ENCODE peak calls at places on chromosomes 7 and 10, in four cellular contexts. One of them, this sample, is unnamed.

GRCh38 chr7:35513828-35514227 is 181.1 kb downstream of the HERPUD2 start:
- DNase-seq in GM12878: no peak
- DNase-seq in HepG2: no peak
- DNase-seq in K562: no peak
- DNase-seq in this sample: no peak

GRCh38 chr7:98049034-98049433 is 57.6 kb upstream of the LMTK2 start:
- DNase-seq in GM12878: no peak
- DNase-seq in HepG2: no peak
- DNase-seq in K562: no peak
- DNase-seq in this sample: no peak

GRCh38 chr10:99709480-99710229 is 22.3 kb downstream of the COX15 start:
- DNase-seq in GM12878: peak
- DNase-seq in HepG2: no peak
- DNase-seq in K562: peak
- DNase-seq in this sample: no peak

GRCh38 chr10:34817054-34817453 is 2.0 kb upstream of the PARD3 start:
- DNase-seq in GM12878: no peak
- DNase-seq in HepG2: no peak
- DNase-seq in K562: no peak
- DNase-seq in this sample: no peak

GRCh38 chr10:29881811-29882210 is 177.6 kb downstream of the JCAD start:
- DNase-seq in GM12878: no peak
- DNase-seq in HepG2: no peak
- DNase-seq in K562: no peak
- DNase-seq in this sample: no peak

GRCh38 chr10:1178506-1178905 is 122.3 kb downstream of the WDR37 start:
- DNase-seq in GM12878: no peak
- DNase-seq in HepG2: no peak
- DNase-seq in K562: no peak
- DNase-seq in this sample: no peak

GRCh38 chr10:95475827-95476481 is 85.2 kb downstream of the SORBS1 start:
- DNase-seq in GM12878: no peak
- DNase-seq in HepG2: peak
- DNase-seq in K562: peak
- DNase-seq in this sample: no peak

GRCh38 chr10:35607475-35608316 is 2.6 kb downstream of the GJD4 start:
- DNase-seq in GM12878: no peak
- DNase-seq in HepG2: no peak
- DNase-seq in K562: no peak
- DNase-seq in this sample: no peak

GRCh38 chr7:157004050-157004838 is 6.2 kb downstream of the MNX1 start:
- DNase-seq in GM12878: no peak
- DNase-seq in HepG2: no peak
- DNase-seq in K562: no peak
- DNase-seq in this sample: no peak

GRCh38 chr10:95237376-95238170 is 43.5 kb downstream of the ACSM6 start:
- DNase-seq in GM12878: no peak
- DNase-seq in HepG2: no peak
- DNase-seq in K562: no peak
- DNase-seq in this sample: no peak

GRCh38 chr7:80145780-80146422 is 11.3 kb downstream of the GNAI1 start:
- DNase-seq in GM12878: no peak
- DNase-seq in HepG2: no peak
- DNase-seq in K562: no peak
- DNase-seq in this sample: no peak

GRCh38 chr7:129843365-129843898 is 109.3 kb downstream of the UBE2H start:
- DNase-seq in GM12878: no peak
- DNase-seq in HepG2: no peak
- DNase-seq in K562: no peak
- DNase-seq in this sample: no peak

GRCh38 chr7:100562195-100563099 is 11.3 kb downstream of the SAP25 start:
- DNase-seq in GM12878: no peak
- DNase-seq in HepG2: no peak
- DNase-seq in K562: no peak
- DNase-seq in this sample: no peak

GRCh38 chr7:77455334-77455733 is 39.2 kb upstream of the GSAP start:
- DNase-seq in GM12878: no peak
- DNase-seq in HepG2: peak
- DNase-seq in K562: no peak
- DNase-seq in this sample: no peak

GRCh38 chr10:57849726-57850357 is 417.9 kb downstream of the IPMK start:
- DNase-seq in GM12878: no peak
- DNase-seq in HepG2: no peak
- DNase-seq in K562: no peak
- DNase-seq in this sample: no peak

GRCh38 chr10:28892818-28893547 is 215.7 kb downstream of the BAMBI start:
- DNase-seq in GM12878: no peak
- DNase-seq in HepG2: no peak
- DNase-seq in K562: no peak
- DNase-seq in this sample: no peak

GRCh38 chr10:92574545-92575377 is 868 bp upstream of the IDE start:
- DNase-seq in GM12878: no peak
- DNase-seq in HepG2: no peak
- DNase-seq in K562: no peak
- DNase-seq in this sample: no peak

GRCh38 chr7:127819975-127820778 is 168.2 kb downstream of the SND1 start:
- DNase-seq in GM12878: peak
- DNase-seq in HepG2: peak
- DNase-seq in K562: peak
- DNase-seq in this sample: peak

GRCh38 chr7:102875700-102876192 is 37.1 kb upstream of the LRRC17 start:
- DNase-seq in GM12878: no peak
- DNase-seq in HepG2: peak
- DNase-seq in K562: peak
- DNase-seq in this sample: no peak

GRCh38 chr10:1551636-1552338 is 185.5 kb downstream of the ADARB2 start:
- DNase-seq in GM12878: no peak
- DNase-seq in HepG2: no peak
- DNase-seq in K562: no peak
- DNase-seq in this sample: no peak

GRCh38 chr10:11849908-11850307 is 26.8 kb downstream of the PROSER2 start:
- DNase-seq in GM12878: no peak
- DNase-seq in HepG2: no peak
- DNase-seq in K562: no peak
- DNase-seq in this sample: no peak

GRCh38 chr7:84083846-84084245 is 110.7 kb downstream of the SEMA3A start:
- DNase-seq in GM12878: no peak
- DNase-seq in HepG2: no peak
- DNase-seq in K562: no peak
- DNase-seq in this sample: no peak

DNA sequence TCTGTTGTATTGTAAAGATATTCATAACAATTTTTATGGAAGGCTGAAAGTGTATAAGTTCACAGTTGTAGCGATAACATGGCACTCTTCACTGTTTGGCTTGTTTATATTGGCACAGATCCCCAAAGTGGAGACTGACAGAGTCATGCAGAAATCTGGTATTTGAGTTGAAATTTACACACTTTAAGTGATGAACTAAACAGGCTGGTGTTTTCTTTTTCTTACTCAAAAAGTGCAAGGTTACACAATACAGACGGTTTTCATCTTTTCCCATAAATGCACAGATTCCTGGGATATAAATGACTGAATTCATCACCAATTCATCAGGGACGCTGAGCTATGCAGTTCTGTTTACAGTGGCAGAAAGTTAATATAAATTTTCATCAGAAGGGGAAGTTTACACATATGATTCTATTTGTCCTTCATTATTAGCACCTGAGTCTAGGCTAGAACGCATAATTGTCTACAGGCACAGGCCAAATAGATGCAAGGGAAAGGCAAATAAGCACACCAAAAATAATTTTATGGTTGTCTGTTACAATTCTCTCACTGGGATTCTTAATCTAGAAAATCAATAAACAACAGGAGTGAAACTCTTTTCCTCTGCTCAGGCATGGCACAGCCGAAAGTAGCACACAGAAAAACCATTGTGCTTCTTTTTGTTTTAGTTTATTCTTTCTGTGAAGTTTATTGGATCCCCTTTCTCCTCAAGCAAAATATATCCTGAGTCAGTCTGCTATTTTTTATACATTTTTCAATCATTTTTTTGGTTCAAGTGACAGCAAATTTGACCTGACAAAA is 88.0 kb downstream of the FOXP2 start:
- DNase-seq in GM12878: no peak
- DNase-seq in HepG2: no peak
- DNase-seq in K562: no peak
- DNase-seq in this sample: peak
- TF ChIP-seq FOXK2 in GM12878: no peak
- TF ChIP-seq FOXK2 in HepG2: no peak
- TF ChIP-seq FOXK2 in K562: no peak
- TF ChIP-seq FOXK2 in this sample: no peak

DNA sequence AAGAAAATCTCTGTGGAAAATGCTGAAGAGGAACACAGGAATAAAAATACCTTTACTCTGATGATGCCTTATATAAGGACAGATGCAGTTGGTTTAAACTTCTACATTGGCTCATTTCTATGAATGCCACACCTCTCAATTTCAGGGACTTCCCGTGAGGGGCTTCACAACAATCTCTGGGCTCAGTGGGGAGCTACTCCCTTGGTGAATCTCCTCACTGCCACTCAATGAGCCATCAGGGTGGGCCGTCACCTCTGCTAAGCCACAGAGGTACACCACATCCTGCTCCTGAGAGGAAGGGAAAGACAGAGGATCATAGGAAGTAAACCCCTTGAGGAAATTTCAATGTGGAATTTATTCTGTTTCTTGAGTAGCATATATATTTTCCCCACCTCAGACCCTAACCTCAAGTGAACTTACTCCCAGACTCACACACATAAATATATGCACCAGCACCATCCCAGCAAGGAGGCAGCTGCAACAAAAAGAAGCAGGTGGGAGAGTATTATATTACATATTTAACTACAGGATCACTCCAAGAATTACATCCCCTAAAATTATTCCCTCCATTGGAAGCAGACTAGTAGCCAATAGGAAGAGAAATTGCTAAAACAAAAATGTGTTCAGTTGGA is 63.3 kb upstream of the PRSS1 start:
- DNase-seq in GM12878: no peak
- DNase-seq in HepG2: no peak
- DNase-seq in K562: no peak
- DNase-seq in this sample: no peak
- TF ChIP-seq FOXM1 in GM12878: no peak
- TF ChIP-seq FOXM1 in HepG2: no peak
- TF ChIP-seq FOXM1 in K562: no peak
- TF ChIP-seq FOXM1 in this sample: no peak

DNA sequence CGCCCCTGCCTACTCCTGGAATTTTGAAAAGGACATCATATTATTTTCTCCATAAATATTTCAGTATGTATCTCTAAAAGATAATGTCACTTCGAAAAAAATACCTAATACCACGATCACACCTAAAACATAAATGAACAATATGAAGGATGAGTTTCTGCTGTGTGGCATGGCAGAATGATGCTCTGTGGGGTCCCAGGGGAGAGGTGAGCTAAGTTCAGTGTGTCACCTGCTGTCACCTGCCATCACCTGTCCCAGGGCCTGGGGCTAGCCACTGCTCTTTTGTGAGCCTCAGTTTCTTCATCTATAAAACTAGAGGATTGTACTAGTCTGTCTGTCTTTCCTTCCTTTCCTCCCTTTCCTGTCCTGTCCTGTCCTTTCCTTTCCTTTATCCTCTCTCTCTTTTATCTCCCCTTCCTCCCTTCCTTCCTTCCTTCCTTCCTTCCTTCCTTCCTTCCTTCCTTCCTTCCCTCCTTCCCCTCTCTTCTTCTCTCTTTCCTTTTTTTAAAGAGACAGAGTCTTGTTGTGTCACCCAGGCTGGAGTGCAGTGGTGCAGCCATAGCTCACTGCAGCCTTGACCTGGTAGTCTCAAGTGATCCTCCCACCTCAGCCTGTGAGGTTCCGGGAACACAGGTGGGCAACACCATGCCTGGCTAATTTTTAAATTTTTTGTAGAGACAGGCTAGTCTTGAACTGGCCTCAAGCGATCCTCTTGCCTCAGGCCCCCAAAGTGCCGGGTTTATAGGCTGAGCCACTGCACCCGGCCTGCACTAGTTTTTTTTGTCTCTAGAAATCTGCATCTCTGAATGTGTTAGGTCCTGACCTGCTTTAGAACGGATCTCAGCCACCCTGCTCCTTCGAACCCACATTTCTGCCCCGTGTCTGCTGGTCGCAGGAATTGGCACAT is 43.1 kb downstream of the CUX1 start:
- DNase-seq in GM12878: no peak
- DNase-seq in HepG2: no peak
- DNase-seq in K562: no peak
- DNase-seq in this sample: no peak
- TF ChIP-seq TARDBP in GM12878: no peak
- TF ChIP-seq TARDBP in HepG2: no peak
- TF ChIP-seq TARDBP in K562: no peak
- TF ChIP-seq TARDBP in this sample: no peak

DNA sequence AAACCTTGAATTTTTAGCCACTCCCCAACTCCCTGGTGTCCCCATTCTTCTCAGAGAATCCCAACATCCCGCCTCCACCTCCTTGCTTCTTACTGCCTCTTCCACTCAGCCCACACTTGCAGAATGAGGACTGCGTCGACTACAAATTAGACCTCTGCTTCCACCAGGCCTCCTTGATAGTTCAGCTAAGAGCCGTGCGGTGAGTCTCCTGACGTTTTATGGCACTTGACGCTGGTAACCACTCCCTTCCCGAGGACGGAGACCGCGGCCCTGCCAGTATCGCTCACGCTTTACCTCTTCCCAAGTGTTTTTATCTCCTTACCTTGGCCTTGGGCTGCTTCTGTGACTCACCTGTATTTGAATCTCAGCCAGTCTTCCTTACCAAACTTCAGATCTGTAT is 31.1 kb downstream of the RBM17 start:
- DNase-seq in GM12878: no peak
- DNase-seq in HepG2: no peak
- DNase-seq in K562: no peak
- DNase-seq in this sample: no peak
- TF ChIP-seq FOXK2 in GM12878: no peak
- TF ChIP-seq FOXK2 in HepG2: no peak
- TF ChIP-seq FOXK2 in K562: no peak
- TF ChIP-seq FOXK2 in this sample: no peak

GRCh38 chr10:124879136-124879535 is 62.8 kb upstream of the ZRANB1 start:
- DNase-seq in GM12878: no peak
- DNase-seq in HepG2: no peak
- DNase-seq in K562: no peak
- DNase-seq in this sample: no peak
- TF ChIP-seq FOXM1 in GM12878: no peak
- TF ChIP-seq FOXM1 in HepG2: no peak
- TF ChIP-seq FOXM1 in K562: no peak
- TF ChIP-seq FOXM1 in this sample: no peak

DNA sequence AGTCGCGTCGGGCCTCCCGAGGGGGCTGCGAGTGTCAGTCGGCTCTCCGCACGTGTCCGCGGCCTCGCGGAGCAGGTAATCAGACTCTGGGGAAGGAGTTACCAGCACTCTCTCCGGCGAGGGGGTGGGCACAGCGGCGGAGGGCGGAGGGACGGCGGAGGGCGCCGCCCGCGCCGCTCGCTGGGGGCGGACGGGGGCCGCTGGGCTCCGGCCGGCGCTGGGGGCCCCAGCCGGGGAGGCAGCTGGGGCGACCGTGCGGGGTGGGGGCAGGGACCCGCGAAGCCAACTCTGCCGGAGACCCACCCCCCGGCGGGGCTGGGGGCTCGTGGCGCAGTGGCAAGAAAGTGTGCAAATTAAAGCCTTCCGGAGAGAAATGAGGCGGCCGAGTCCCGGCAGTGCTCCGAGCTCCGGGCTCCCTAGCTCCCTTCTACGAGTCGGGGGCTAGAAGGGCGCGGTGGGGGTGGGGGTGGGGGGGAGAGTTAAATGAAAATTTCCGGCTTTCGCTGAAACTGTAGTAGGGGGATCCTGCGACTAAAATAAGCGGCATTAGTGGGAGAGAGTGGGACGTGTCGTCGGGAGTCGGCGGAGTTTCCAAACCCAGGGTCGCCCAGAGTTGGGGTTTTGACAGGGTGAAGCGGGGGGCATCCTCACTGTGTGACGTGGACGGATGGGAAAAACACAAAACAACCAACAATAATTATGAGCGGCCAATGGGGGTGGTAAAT is at the start of gene CDK6:
- DNase-seq in GM12878: no peak
- DNase-seq in HepG2: peak
- DNase-seq in K562: peak
- DNase-seq in this sample: peak
- TF ChIP-seq TARDBP in GM12878: no peak
- TF ChIP-seq TARDBP in HepG2: no peak
- TF ChIP-seq TARDBP in K562: no peak
- TF ChIP-seq TARDBP in this sample: no peak